ENCODE peak calls at places on chromosomes 4 and X, in eight cellular contexts. G, Q, P, L, I, R, D and A are unnamed samples.

GRCh38 chr4:125021189-125021588 is 293.6 kb upstream of the FAT4 start:
- DNase-seq in G (no peak), Q (no peak), P (no peak), L (no peak), I (no peak), R (no peak), D (no peak), A (no peak)

GRCh38 chrX:145826466-145826865 is 8.8 kb downstream of the SLITRK2 start:
- DNase-seq in G (no peak), Q (no peak), P (no peak), L (no peak), I (no peak), R (no peak), D (no peak), A (no peak)

GRCh38 chrX:41066391-41066790 is 18.9 kb upstream of the USP9X start:
- DNase-seq in G (no peak), Q (no peak), P (no peak), L (no peak), I (no peak), R (no peak), D (no peak), A (no peak)

GRCh38 chr4:25223770-25224375 is 10.0 kb upstream of the PI4K2B start:
- DNase-seq in G (peak; percentile 38), Q (peak; percentile 53), P (no peak), L (no peak), I (peak; percentile 57), R (no peak), D (no peak), A (no peak)

GRCh38 chrX:71053217-71053621 is 14.9 kb downstream of the SNX12 start:
- DNase-seq in G (peak; percentile 13), Q (peak; percentile 48), P (no peak), L (no peak), I (no peak), R (no peak), D (no peak), A (no peak)

GRCh38 chrX:21225643-21226042 is 148.6 kb upstream of the CNKSR2 start:
- DNase-seq in G (peak; percentile 1), Q (no peak), P (no peak), L (no peak), I (no peak), R (no peak), D (no peak), A (no peak)

GRCh38 chr4:162116085-162116784 is 47.6 kb downstream of the FSTL5 start:
- DNase-seq in G (no peak), Q (no peak), P (no peak), L (no peak), I (no peak), R (no peak), D (no peak), A (no peak)

GRCh38 chr4:177464026-177464425 is 21.8 kb upstream of the AGA start:
- DNase-seq in G (peak; percentile 56), Q (no peak), P (no peak), L (no peak), I (no peak), R (no peak), D (no peak), A (no peak)

GRCh38 chrX:17744896-17745523 is 7.7 kb downstream of the SCML1 start:
- DNase-seq in G (no peak), Q (peak; percentile 9), P (no peak), L (no peak), I (no peak), R (no peak), D (no peak), A (no peak)

GRCh38 chr4:89324671-89325070 is 17.1 kb upstream of the GPRIN3 start:
- DNase-seq in G (peak; percentile 60), Q (peak; percentile 48), P (no peak), L (no peak), I (peak; percentile 82), R (no peak), D (peak; percentile 29), A (no peak)

GRCh38 chr4:90443231-90443630 is 316.0 kb downstream of the CCSER1 start:
- DNase-seq in G (no peak), Q (no peak), P (no peak), L (no peak), I (no peak), R (no peak), D (no peak), A (no peak)

GRCh38 chrX:139877710-139878414 is 55.0 kb downstream of the ATP11C start:
- DNase-seq in G (no peak), Q (peak; percentile 28), P (no peak), L (no peak), I (no peak), R (no peak), D (no peak), A (no peak)

GRCh38 chr4:28966982-28967381 is 1753.2 kb upstream of the PCDH7 start:
- DNase-seq in G (peak; percentile 69), Q (peak; percentile 0), P (no peak), L (no peak), I (no peak), R (no peak), D (no peak), A (no peak)

GRCh38 chrX:13647709-13648212 is 5.2 kb upstream of the TCEANC start:
- DNase-seq in G (peak; percentile 79), Q (peak; percentile 74), P (peak; percentile 60), L (peak; percentile 68), I (no peak), R (peak; percentile 73), D (peak; percentile 86), A (peak; percentile 64)

GRCh38 chr4:173527103-173527876 is 2.7 kb downstream of the HAND2 start:
- DNase-seq in G (no peak), Q (peak; percentile 73), P (no peak), L (no peak), I (no peak), R (peak; percentile 76), D (no peak), A (no peak)

GRCh38 chrX:107483976-107484726 is 34.7 kb downstream of the FRMPD3 start:
- DNase-seq in G (peak; percentile 42), Q (peak; percentile 5), P (no peak), L (no peak), I (no peak), R (no peak), D (no peak), A (no peak)

GRCh38 chr4:57080781-57081650 is 29.2 kb downstream of the IGFBP7 start:
- DNase-seq in G (peak; percentile 100), Q (peak; percentile 95), P (no peak), L (no peak), I (no peak), R (no peak), D (peak; percentile 39), A (no peak)

GRCh38 chr4:126890994-126891393 is 741.8 kb upstream of the INTU start:
- DNase-seq in G (peak; percentile 23), Q (peak; percentile 5), P (no peak), L (no peak), I (no peak), R (no peak), D (no peak), A (no peak)

DNA sequence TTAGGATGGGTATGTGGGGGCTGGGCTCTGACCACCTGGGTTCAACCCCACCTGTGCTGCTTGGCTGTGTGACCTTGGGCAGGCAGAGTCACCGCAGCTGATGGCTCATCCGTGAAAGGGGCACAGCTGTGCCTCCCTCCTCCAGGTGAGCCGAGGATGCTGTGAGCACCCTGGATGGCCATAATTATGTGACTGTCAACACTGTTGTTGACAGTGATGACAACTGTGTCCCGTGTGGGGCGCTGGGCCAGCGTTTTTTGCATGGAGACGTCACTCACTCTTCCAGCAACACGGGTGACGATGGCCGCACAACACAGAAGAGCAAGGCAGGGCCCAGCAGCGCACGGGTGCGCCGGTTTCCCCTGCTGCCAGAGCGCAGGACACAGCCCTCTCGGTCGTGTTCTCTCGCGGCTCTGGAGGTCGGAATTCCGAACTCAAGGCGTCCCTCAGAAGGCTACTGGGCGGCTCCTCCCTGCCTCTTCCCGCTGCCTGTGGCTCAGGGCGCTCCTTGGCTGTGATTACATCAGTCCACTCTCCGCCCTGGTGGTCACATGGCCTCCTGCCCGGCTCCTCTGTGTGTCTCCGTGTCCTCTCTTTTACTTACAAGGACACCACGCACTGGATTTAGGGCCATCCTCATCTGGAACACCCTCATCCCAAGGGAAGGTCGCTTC is 1.3 kb downstream of the SH3TC1 start:
- DNase-seq in G (no peak), Q (peak; percentile 80), P (peak; percentile 50), L (no peak), I (peak; percentile 81), R (peak; percentile 83), D (peak; percentile 60), A (peak; percentile 68)
- H3K27ac ChIP-seq in G (peak overlapping the region; percentile 52), Q (no peak overlapping the region), P (peak overlapping the region; percentile 76), L (peak overlapping the region; percentile 65), I (peak overlapping the region; percentile 51), R (peak overlapping the region; percentile 75), D (peak overlapping the region; percentile 69), A (peak overlapping the region; percentile 82)

GRCh38 chr4:109682875-109683274 is 20.4 kb downstream of the CASP6 start:
- DNase-seq in G (no peak), Q (no peak), P (no peak), L (no peak), I (no peak), R (no peak), D (no peak), A (no peak)

DNA sequence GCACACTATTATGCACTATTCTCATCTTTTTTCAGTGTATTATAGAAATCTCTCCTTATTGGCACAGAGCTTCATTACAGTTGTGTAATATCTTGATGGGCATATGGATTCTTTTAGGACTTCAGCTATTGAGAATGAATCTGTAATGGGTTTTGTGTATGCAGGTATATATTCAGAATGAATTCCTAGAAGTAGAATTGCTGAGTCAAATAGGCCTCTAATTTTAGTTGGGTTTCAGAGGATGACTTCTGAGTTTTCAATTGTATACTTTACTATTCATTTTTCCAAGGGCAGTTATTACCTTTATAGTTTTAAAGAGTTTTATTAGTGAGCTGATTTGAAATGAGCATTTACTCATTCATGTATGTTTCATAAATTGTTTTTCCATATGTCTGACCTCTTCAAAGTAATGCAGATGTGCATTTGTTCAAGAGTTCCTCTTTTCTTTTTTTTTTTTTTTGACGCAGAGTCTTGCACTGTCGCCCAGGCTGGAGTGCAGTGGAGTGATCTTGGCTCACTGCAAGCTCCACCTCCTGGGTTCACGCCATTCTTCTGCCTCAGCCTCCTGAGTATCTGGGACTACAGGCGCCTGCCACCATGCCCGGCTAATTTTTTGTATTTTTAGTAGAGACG is 19.5 kb downstream of the CASP6 start:
- DNase-seq in G (no peak), Q (no peak), P (no peak), L (no peak), I (no peak), R (no peak), D (no peak), A (no peak)
- H3K36me3 ChIP-seq in G (no peaks in the 10 kb centered on the region), Q (peaks cover 3% of the 10 kb centered on the region), P (peaks cover 23% of the 10 kb centered on the region), L (peaks cover 16% of the 10 kb centered on the region), I (peaks cover 65% of the 10 kb centered on the region), R (no peaks in the 10 kb centered on the region), D (no peaks in the 10 kb centered on the region), A (peaks cover 33% of the 10 kb centered on the region)

GRCh38 chrX:16712825-16713155 is 321 bp upstream of the CTPS2 start:
- DNase-seq in G (peak; percentile 42), Q (no peak), P (no peak), L (no peak), I (no peak), R (no peak), D (no peak), A (no peak)
- H3K27ac ChIP-seq in G (peak overlapping the region; percentile 57), Q (peak overlapping the region; percentile 71), P (peak overlapping the region; percentile 93), L (peak overlapping the region; percentile 88), I (peak overlapping the region; percentile 73), R (peak overlapping the region; percentile 86), D (peak overlapping the region; percentile 70), A (peak overlapping the region; percentile 92)

DNA sequence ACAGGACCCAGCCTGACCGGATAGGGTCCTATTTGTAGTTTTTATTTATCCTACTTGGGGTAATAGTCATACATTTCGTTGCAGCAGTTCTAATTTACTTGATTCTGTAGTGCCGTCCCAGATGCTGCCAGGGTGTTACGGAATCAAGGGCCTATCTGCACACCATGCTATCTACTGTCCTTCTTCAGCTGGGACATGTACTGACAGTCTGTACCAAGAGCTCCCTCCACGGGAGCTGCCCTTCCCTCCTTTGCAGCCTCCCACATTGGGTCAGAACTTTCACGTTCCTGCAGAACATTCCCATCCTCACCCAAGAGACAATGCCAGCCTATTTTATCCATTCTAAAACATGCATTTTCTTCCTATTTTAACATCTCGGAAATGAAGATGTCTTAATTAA is 6.7 kb downstream of the SUV39H1 start:
- DNase-seq in G (no peak), Q (no peak), P (no peak), L (no peak), I (no peak), R (no peak), D (no peak), A (no peak)
- H3K36me3 ChIP-seq in G (peaks cover 2% of the 10 kb centered on the region), Q (no peaks in the 10 kb centered on the region), P (no peaks in the 10 kb centered on the region), L (peaks cover 24% of the 10 kb centered on the region), I (peaks cover 94% of the 10 kb centered on the region), R (no peaks in the 10 kb centered on the region), D (no peaks in the 10 kb centered on the region), A (peaks cover 61% of the 10 kb centered on the region)